ENCODE peak calls at places on chromosomes 5 and 9, in five cellular contexts. One of them, this sample, is unnamed.

GRCh38 chr5:9249231-9249630 is 296.6 kb downstream of the SEMA5A start:
- DNase-seq in fibroblast of lung: no peak
- DNase-seq in AG04449: no peak
- DNase-seq in fibroblast of pulmonary artery: peak; percentile 46
- DNase-seq in CD8-positive, alpha-beta T cell: no peak
- DNase-seq in this sample: no peak

GRCh38 chr9:127095416-127095815 is 27.0 kb downstream of the ANGPTL2 start:
- DNase-seq in fibroblast of pulmonary artery: no peak
- DNase-seq in fibroblast of lung: no peak
- DNase-seq in AG04449: no peak
- DNase-seq in CD8-positive, alpha-beta T cell: no peak
- DNase-seq in this sample: no peak

GRCh38 chr9:37908698-37909186 is 4.8 kb upstream of the SLC25A51 start:
- DNase-seq in CD8-positive, alpha-beta T cell: no peak
- DNase-seq in AG04449: no peak
- DNase-seq in fibroblast of pulmonary artery: peak; percentile 93
- DNase-seq in fibroblast of lung: no peak
- DNase-seq in this sample: peak; percentile 64

GRCh38 chr5:34977934-34978616 is 48.7 kb downstream of the DNAJC21 start:
- DNase-seq in AG04449: no peak
- DNase-seq in fibroblast of pulmonary artery: no peak
- DNase-seq in fibroblast of lung: no peak
- DNase-seq in CD8-positive, alpha-beta T cell: no peak
- DNase-seq in this sample: no peak

GRCh38 chr9:72362118-72362531 is 2.9 kb downstream of the ZFAND5 start:
- DNase-seq in fibroblast of lung: peak; percentile 76
- DNase-seq in AG04449: no peak
- DNase-seq in CD8-positive, alpha-beta T cell: no peak
- DNase-seq in fibroblast of pulmonary artery: no peak
- DNase-seq in this sample: peak; percentile 42

GRCh38 chr5:145499483-145499882 is 335.7 kb downstream of the PRELID2 start:
- DNase-seq in CD8-positive, alpha-beta T cell: no peak
- DNase-seq in fibroblast of lung: peak; percentile 59
- DNase-seq in AG04449: no peak
- DNase-seq in fibroblast of pulmonary artery: peak; percentile 13
- DNase-seq in this sample: peak; percentile 42

GRCh38 chr5:73093943-73094342 is 26.4 kb upstream of the TMEM171 start:
- DNase-seq in fibroblast of pulmonary artery: peak; percentile 59
- DNase-seq in AG04449: no peak
- DNase-seq in CD8-positive, alpha-beta T cell: no peak
- DNase-seq in fibroblast of lung: peak; percentile 53
- DNase-seq in this sample: peak; percentile 68

GRCh38 chr9:124752967-124753366 is 18.1 kb downstream of the NR6A1 start:
- DNase-seq in AG04449: peak; percentile 42
- DNase-seq in fibroblast of lung: peak; percentile 49
- DNase-seq in fibroblast of pulmonary artery: peak; percentile 36
- DNase-seq in CD8-positive, alpha-beta T cell: no peak
- DNase-seq in this sample: peak; percentile 74

GRCh38 chr9:78314953-78315870 is 18.3 kb downstream of the PSAT1 start:
- DNase-seq in AG04449: peak; percentile 38
- DNase-seq in fibroblast of pulmonary artery: peak; percentile 45
- DNase-seq in fibroblast of lung: peak; percentile 33
- DNase-seq in CD8-positive, alpha-beta T cell: no peak
- DNase-seq in this sample: peak; percentile 45

GRCh38 chr9:297104-297794 is 82.6 kb downstream of the DOCK8 start:
- DNase-seq in CD8-positive, alpha-beta T cell: peak; percentile 26
- DNase-seq in fibroblast of pulmonary artery: no peak
- DNase-seq in fibroblast of lung: no peak
- DNase-seq in AG04449: no peak
- DNase-seq in this sample: no peak

GRCh38 chr5:159341914-159342313 is 11.6 kb upstream of the IL12B start:
- DNase-seq in CD8-positive, alpha-beta T cell: peak; percentile 69
- DNase-seq in fibroblast of pulmonary artery: peak; percentile 65
- DNase-seq in AG04449: no peak
- DNase-seq in fibroblast of lung: peak; percentile 89
- DNase-seq in this sample: peak; percentile 82

GRCh38 chr9:131633491-131634031 is 88.2 kb downstream of the PRRT1B start:
- DNase-seq in fibroblast of pulmonary artery: no peak
- DNase-seq in CD8-positive, alpha-beta T cell: no peak
- DNase-seq in AG04449: no peak
- DNase-seq in fibroblast of lung: no peak
- DNase-seq in this sample: peak; percentile 46

GRCh38 chr9:118455259-118455658 is 751.1 kb downstream of the TLR4 start:
- DNase-seq in fibroblast of lung: no peak
- DNase-seq in AG04449: no peak
- DNase-seq in fibroblast of pulmonary artery: no peak
- DNase-seq in CD8-positive, alpha-beta T cell: no peak
- DNase-seq in this sample: no peak

GRCh38 chr5:141844414-141845097 is 33.7 kb downstream of the PCDH1 start:
- DNase-seq in fibroblast of pulmonary artery: no peak
- DNase-seq in fibroblast of lung: no peak
- DNase-seq in AG04449: no peak
- DNase-seq in CD8-positive, alpha-beta T cell: no peak
- DNase-seq in this sample: no peak

GRCh38 chr9:880725-881124 is 39.2 kb downstream of the DMRT1 start:
- DNase-seq in CD8-positive, alpha-beta T cell: no peak
- DNase-seq in fibroblast of pulmonary artery: no peak
- DNase-seq in fibroblast of lung: no peak
- DNase-seq in AG04449: no peak
- DNase-seq in this sample: no peak

GRCh38 chr5:61000887-61001286 is 55.9 kb downstream of the NDUFAF2 start:
- DNase-seq in CD8-positive, alpha-beta T cell: no peak
- DNase-seq in AG04449: peak; percentile 9
- DNase-seq in fibroblast of pulmonary artery: no peak
- DNase-seq in fibroblast of lung: no peak
- DNase-seq in this sample: no peak

GRCh38 chr9:79382468-79382867 is 189.3 kb upstream of the TLE4 start:
- DNase-seq in fibroblast of lung: no peak
- DNase-seq in CD8-positive, alpha-beta T cell: no peak
- DNase-seq in fibroblast of pulmonary artery: no peak
- DNase-seq in AG04449: no peak
- DNase-seq in this sample: peak; percentile 13

GRCh38 chr5:138128344-138128743 is 10.9 kb downstream of the NME5 start:
- DNase-seq in CD8-positive, alpha-beta T cell: no peak
- DNase-seq in fibroblast of lung: no peak
- DNase-seq in fibroblast of pulmonary artery: no peak
- DNase-seq in AG04449: no peak
- DNase-seq in this sample: no peak

GRCh38 chr5:126692971-126693370 is 84.0 kb upstream of the LMNB1 start:
- DNase-seq in fibroblast of pulmonary artery: no peak
- DNase-seq in CD8-positive, alpha-beta T cell: no peak
- DNase-seq in AG04449: no peak
- DNase-seq in fibroblast of lung: no peak
- DNase-seq in this sample: no peak

GRCh38 chr9:92506184-92506857 is 24.0 kb upstream of the ASPN start:
- DNase-seq in fibroblast of lung: peak; percentile 97
- DNase-seq in CD8-positive, alpha-beta T cell: no peak
- DNase-seq in AG04449: peak; percentile 90
- DNase-seq in fibroblast of pulmonary artery: peak; percentile 89
- DNase-seq in this sample: peak; percentile 92

GRCh38 chr9:128862401-128862851 is 19.3 kb downstream of the KYAT1 start:
- DNase-seq in CD8-positive, alpha-beta T cell: no peak
- DNase-seq in fibroblast of lung: no peak
- DNase-seq in fibroblast of pulmonary artery: no peak
- DNase-seq in AG04449: no peak
- DNase-seq in this sample: no peak

GRCh38 chr9:15524845-15525455 is 14.2 kb upstream of the PSIP1 start:
- DNase-seq in fibroblast of lung: no peak
- DNase-seq in CD8-positive, alpha-beta T cell: no peak
- DNase-seq in AG04449: no peak
- DNase-seq in fibroblast of pulmonary artery: peak; percentile 28
- DNase-seq in this sample: no peak

GRCh38 chr5:7886849-7887460 is 18.0 kb downstream of the MTRR start:
- DNase-seq in CD8-positive, alpha-beta T cell: no peak
- DNase-seq in AG04449: no peak
- DNase-seq in fibroblast of pulmonary artery: peak; percentile 71
- DNase-seq in fibroblast of lung: peak; percentile 74
- DNase-seq in this sample: peak; percentile 65

GRCh38 chr9:115891929-115892328 is 261.7 kb upstream of the PAPPA start:
- DNase-seq in fibroblast of pulmonary artery: peak; percentile 42
- DNase-seq in fibroblast of lung: peak; percentile 85
- DNase-seq in AG04449: peak; percentile 29
- DNase-seq in CD8-positive, alpha-beta T cell: no peak
- DNase-seq in this sample: peak; percentile 93

GRCh38 chr9:215631-216155 is 1.0 kb downstream of the DOCK8 start:
- DNase-seq in fibroblast of lung: no peak
- DNase-seq in CD8-positive, alpha-beta T cell: no peak
- DNase-seq in AG04449: no peak
- DNase-seq in fibroblast of pulmonary artery: no peak
- DNase-seq in this sample: no peak

GRCh38 chr9:99387416-99387815 is 165.3 kb downstream of the SEC61B start:
- DNase-seq in fibroblast of pulmonary artery: no peak
- DNase-seq in fibroblast of lung: no peak
- DNase-seq in CD8-positive, alpha-beta T cell: no peak
- DNase-seq in AG04449: no peak
- DNase-seq in this sample: peak; percentile 34

GRCh38 chr9:6873862-6874261 is 116.1 kb downstream of the KDM4C start:
- DNase-seq in AG04449: no peak
- DNase-seq in fibroblast of lung: peak; percentile 70
- DNase-seq in CD8-positive, alpha-beta T cell: peak; percentile 36
- DNase-seq in fibroblast of pulmonary artery: peak; percentile 71
- DNase-seq in this sample: peak; percentile 70

DNA sequence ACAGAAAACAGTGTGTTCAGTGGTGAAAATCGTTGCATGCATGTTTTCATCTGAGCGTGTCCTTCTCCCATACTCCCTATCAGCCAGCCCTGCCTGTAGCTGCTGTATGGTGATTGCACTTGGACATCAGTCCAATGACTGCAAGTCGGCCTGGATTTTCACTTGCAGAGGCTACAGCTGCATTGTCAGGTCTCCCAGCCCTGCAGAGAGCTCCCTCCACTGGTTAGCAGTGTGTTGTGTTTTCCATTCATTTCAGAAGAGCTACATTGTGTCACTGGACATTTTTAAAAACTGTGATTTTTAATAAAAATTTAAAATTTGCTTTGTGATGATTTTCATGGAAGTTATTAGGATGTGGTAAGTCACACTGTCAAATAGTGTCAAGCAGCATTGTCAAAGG is 96.6 kb downstream of the SYK start:
- DNase-seq in AG04449: no peak
- DNase-seq in CD8-positive, alpha-beta T cell: no peak
- DNase-seq in fibroblast of lung: peak; percentile 25
- DNase-seq in fibroblast of pulmonary artery: peak; percentile 24
- DNase-seq in this sample: no peak
- TF ChIP-seq CTCF in AG04449: peak; percentile 29
- TF ChIP-seq CTCF in CD8-positive, alpha-beta T cell: no peak
- TF ChIP-seq CTCF in fibroblast of lung: no peak
- TF ChIP-seq CTCF in fibroblast of pulmonary artery: peak; percentile 44
- TF ChIP-seq CTCF in this sample: peak; percentile 24

GRCh38 chr5:55154893-55155292 is 5.1 kb upstream of the GPX8 start:
- DNase-seq in fibroblast of pulmonary artery: peak; percentile 84
- DNase-seq in fibroblast of lung: peak; percentile 62
- DNase-seq in CD8-positive, alpha-beta T cell: no peak
- DNase-seq in AG04449: peak; percentile 19
- DNase-seq in this sample: peak; percentile 45

GRCh38 chr5:55160493-55161209 is 680 bp downstream of the GPX8 start:
- DNase-seq in fibroblast of pulmonary artery: peak; percentile 96
- DNase-seq in CD8-positive, alpha-beta T cell: no peak
- DNase-seq in fibroblast of lung: peak; percentile 96
- DNase-seq in AG04449: peak; percentile 88
- DNase-seq in this sample: peak; percentile 91

GRCh38 chr5:55159763-55160492 is at the start of gene GPX8:
- DNase-seq in AG04449: peak; percentile 59
- DNase-seq in CD8-positive, alpha-beta T cell: no peak
- DNase-seq in fibroblast of lung: peak; percentile 93
- DNase-seq in fibroblast of pulmonary artery: peak; percentile 92
- DNase-seq in this sample: peak; percentile 89
- H3K4me3 ChIP-seq in AG04449: peak within 1 kb of the TSS; percentile 69
- H3K4me3 ChIP-seq in CD8-positive, alpha-beta T cell: no peak within 1 kb of the TSS
- H3K4me3 ChIP-seq in fibroblast of lung: peak within 1 kb of the TSS; percentile 100
- H3K4me3 ChIP-seq in fibroblast of pulmonary artery: peak within 1 kb of the TSS; percentile 70
- H3K4me3 ChIP-seq in this sample: peak within 1 kb of the TSS; percentile 76

GRCh38 chr5:32299059-32299677 is 13.6 kb downstream of the MTMR12 start:
- DNase-seq in CD8-positive, alpha-beta T cell: no peak
- DNase-seq in fibroblast of lung: no peak
- DNase-seq in AG04449: no peak
- DNase-seq in fibroblast of pulmonary artery: no peak
- DNase-seq in this sample: no peak
- TF ChIP-seq CTCF in CD8-positive, alpha-beta T cell: no peak
- TF ChIP-seq CTCF in fibroblast of lung: no peak
- TF ChIP-seq CTCF in AG04449: no peak
- TF ChIP-seq CTCF in fibroblast of pulmonary artery: no peak
- TF ChIP-seq CTCF in this sample: no peak

DNA sequence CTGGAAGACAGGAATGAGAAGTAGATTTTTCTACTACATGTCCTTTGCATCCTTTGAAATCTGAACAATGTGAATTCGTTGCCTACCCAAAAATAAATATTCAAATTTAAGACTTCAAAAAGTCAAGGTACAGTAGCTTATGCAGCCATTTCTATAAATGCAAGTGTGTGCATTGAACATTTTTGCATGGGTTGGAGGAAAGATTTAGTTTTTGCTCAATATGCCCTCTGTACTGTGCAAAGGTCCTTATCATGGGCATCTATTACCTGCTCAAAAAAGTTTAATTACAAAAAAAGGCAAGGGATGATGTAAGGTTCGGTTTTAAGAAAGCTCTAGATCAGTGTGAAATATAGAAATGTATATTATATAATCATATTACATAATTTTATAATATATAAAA is 22.6 kb downstream of the AKNA start:
- DNase-seq in fibroblast of pulmonary artery: no peak
- DNase-seq in CD8-positive, alpha-beta T cell: no peak
- DNase-seq in fibroblast of lung: no peak
- DNase-seq in AG04449: no peak
- DNase-seq in this sample: no peak
- H3K4me3 ChIP-seq in fibroblast of pulmonary artery: no peak overlapping the region
- H3K4me3 ChIP-seq in CD8-positive, alpha-beta T cell: no peak overlapping the region
- H3K4me3 ChIP-seq in fibroblast of lung: no peak overlapping the region
- H3K4me3 ChIP-seq in AG04449: no peak overlapping the region
- H3K4me3 ChIP-seq in this sample: no peak overlapping the region

GRCh38 chr9:2955616-2956015 is 111.7 kb upstream of the PUM3 start:
- DNase-seq in CD8-positive, alpha-beta T cell: no peak
- DNase-seq in AG04449: no peak
- DNase-seq in fibroblast of pulmonary artery: no peak
- DNase-seq in fibroblast of lung: no peak
- DNase-seq in this sample: no peak
- TF ChIP-seq CTCF in CD8-positive, alpha-beta T cell: no peak
- TF ChIP-seq CTCF in AG04449: no peak
- TF ChIP-seq CTCF in fibroblast of pulmonary artery: no peak
- TF ChIP-seq CTCF in fibroblast of lung: no peak
- TF ChIP-seq CTCF in this sample: no peak

DNA sequence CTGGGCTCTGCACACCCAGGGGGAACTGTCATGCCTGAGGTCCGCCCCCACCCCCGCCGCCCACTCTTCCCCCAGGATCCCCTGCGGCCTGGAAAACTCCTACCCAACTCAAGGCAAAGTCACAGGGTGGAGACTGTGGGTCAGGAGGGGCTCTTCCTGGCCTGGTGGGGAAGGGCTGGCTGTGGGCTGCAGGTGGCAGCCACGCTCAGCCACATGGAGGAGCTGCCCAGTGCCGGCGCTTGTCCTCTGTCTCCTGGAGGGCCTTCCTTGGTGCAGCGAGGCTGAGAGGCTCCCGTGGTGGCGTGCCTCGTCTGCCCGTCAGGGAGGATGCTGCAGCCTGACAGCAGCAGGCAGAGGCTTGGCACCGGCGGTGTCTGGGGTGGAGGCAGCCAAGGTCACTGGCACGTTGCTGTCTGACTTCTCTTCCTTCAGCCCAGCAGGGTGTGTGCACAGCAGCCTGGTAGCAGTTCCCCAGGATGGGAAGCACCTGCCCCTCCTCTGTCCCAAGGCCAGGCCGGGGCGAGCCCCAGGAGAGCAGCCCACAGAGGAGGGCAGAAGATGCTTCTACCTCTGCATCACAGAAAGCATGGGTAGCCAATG is 78.1 kb downstream of the ADAMTS2 start:
- DNase-seq in CD8-positive, alpha-beta T cell: no peak
- DNase-seq in fibroblast of pulmonary artery: no peak
- DNase-seq in fibroblast of lung: no peak
- DNase-seq in AG04449: no peak
- DNase-seq in this sample: no peak
- H3K4me3 ChIP-seq in CD8-positive, alpha-beta T cell: no peak overlapping the region
- H3K4me3 ChIP-seq in fibroblast of pulmonary artery: no peak overlapping the region
- H3K4me3 ChIP-seq in fibroblast of lung: no peak overlapping the region
- H3K4me3 ChIP-seq in AG04449: no peak overlapping the region
- H3K4me3 ChIP-seq in this sample: no peak overlapping the region

This sample was measured in foreskin fibroblast.